ENCODE peak calls at places on chromosomes 1 and 21, in ten cellular contexts. U is tibial nerve; Q is IMR-90; R is fibroblast of the conjunctiva; D is Ammon's horn; K is CD8-positive, alpha-beta memory T cell; E is M059J; V is activated CD4-positive, alpha-beta T cell treated with anti-CD3 and anti-CD28 coated beads, Interleukin-2, amount 50 U/mL, for 1 hour; I is lower leg skin; W is progenitor cell of endocrine pancreas. P is an unnamed sample.

GRCh38 chr1:25245809-25246599 is 1.2 kb downstream of the RSRP1 start:
- DNase-seq in U (no peak), Q (peak; percentile 33), R (no peak), D (no peak), K (no peak), E (peak; percentile 42), V (no peak), I (no peak), W (no peak), P (peak; percentile 48)

GRCh38 chr1:95994643-95995042 is 726.9 kb upstream of the PTBP2 start:
- DNase-seq in U (no peak), Q (no peak), R (no peak), D (no peak), K (no peak), E (peak; percentile 1), V (no peak), I (no peak), W (no peak), P (no peak)

GRCh38 chr1:74395492-74395891 is 116.9 kb downstream of the LRRC53 start:
- DNase-seq in U (no peak), Q (peak; percentile 72), R (no peak), D (no peak), K (no peak), E (no peak), V (no peak), I (no peak), W (no peak), P (no peak)

GRCh38 chr1:94806451-94806861 is 13.7 kb upstream of the SLC44A3 start:
- DNase-seq in U (no peak), Q (peak; percentile 57), R (peak; percentile 29), D (peak; percentile 57), K (no peak), E (no peak), V (no peak), I (no peak), W (no peak), P (no peak)

GRCh38 chr1:177219458-177220390 is 49.0 kb downstream of the BRINP2 start:
- DNase-seq in U (no peak), Q (no peak), R (no peak), D (no peak), K (no peak), E (no peak), V (no peak), I (no peak), W (no peak), P (peak; percentile 17)

GRCh38 chr1:61173118-61173517 is 90.8 kb downstream of the NFIA start:
- DNase-seq in U (no peak), Q (no peak), R (no peak), D (no peak), K (no peak), E (no peak), V (no peak), I (no peak), W (no peak), P (no peak)

GRCh38 chr1:47431534-47431933 is 6.3 kb upstream of the FOXD2 start:
- DNase-seq in U (no peak), Q (peak; percentile 87), R (peak; percentile 72), D (no peak), K (no peak), E (peak; percentile 23), V (no peak), I (no peak), W (no peak), P (no peak)

GRCh38 chr21:43609501-43610340 is 49.6 kb downstream of the HSF2BP start:
- DNase-seq in U (no peak), Q (peak; percentile 88), R (peak; percentile 40), D (peak; percentile 29), K (no peak), E (peak; percentile 92), V (no peak), I (no peak), W (no peak), P (peak; percentile 71)

GRCh38 chr1:37477946-37478345 is 3.6 kb downstream of the ZC3H12A start:
- DNase-seq in U (no peak), Q (no peak), R (no peak), D (no peak), K (no peak), E (no peak), V (no peak), I (no peak), W (no peak), P (peak; percentile 23)

P was measured in transverse colon.